ENCODE peak calls at places on chromosomes 12 and 14, in five cellular contexts. I is C1 segment of cervical spinal cord, R is pulmonary artery endothelial cell, O is osteoblast, N is NCI-H748 treated with DMSO at 0.1 percent for 48 hours. J is an unnamed sample.

GRCh38 chr12:101962486-101962885 is 85.1 kb downstream of the DRAM1 start:
- DNase-seq in R (no peak), N (no peak), O (no peak), I (no peak), J (no peak)

GRCh38 chr12:5220835-5221234 is 177.2 kb downstream of the KCNA5 start:
- DNase-seq in O (no peak), R (no peak), N (no peak), I (no peak), J (no peak)

GRCh38 chr14:77710364-77710763 is 2.5 kb downstream of the SLIRP start:
- DNase-seq in I (no peak), R (no peak), O (no peak), N (no peak), J (no peak)

GRCh38 chr12:10310926-10311705 is 3.4 kb downstream of the KLRD1 start:
- DNase-seq in I (no peak), O (no peak), R (peak; percentile 51), N (no peak), J (no peak)

GRCh38 chr12:47023311-47023710 is 56.1 kb upstream of the PCED1B start:
- DNase-seq in O (no peak), I (no peak), N (no peak), R (no peak), J (no peak)

GRCh38 chr12:132904718-132905328 is 17.4 kb upstream of the CHFR start:
- DNase-seq in R (no peak), I (no peak), O (peak; percentile 88), N (no peak), J (no peak)

GRCh38 chr12:122182887-122183587 is at the start of gene LRRC43:
- DNase-seq in O (peak; percentile 95), I (no peak), R (no peak), N (peak; percentile 39), J (no peak)

GRCh38 chr12:124655317-124656213 is 88.2 kb upstream of the NCOR2 start:
- DNase-seq in I (peak; percentile 72), N (no peak), O (peak; percentile 97), R (peak; percentile 47), J (peak; percentile 75)

GRCh38 chr14:66476964-66477363 is 9.2 kb upstream of the CCDC196 start:
- DNase-seq in O (no peak), R (peak; percentile 4), I (no peak), N (no peak), J (no peak)

GRCh38 chr14:91303091-91303923 is 58.8 kb upstream of the GPR68 start:
- DNase-seq in R (no peak), I (no peak), O (peak; percentile 84), N (no peak), J (no peak)

GRCh38 chr14:32507029-32507984 is 178.2 kb downstream of the AKAP6 start:
- DNase-seq in I (no peak), N (no peak), R (no peak), O (peak; percentile 13), J (no peak)

GRCh38 chr12:124456652-124457152 is 110.7 kb downstream of the NCOR2 start:
- DNase-seq in R (no peak), I (no peak), O (no peak), N (no peak), J (no peak)

GRCh38 chr14:98736701-98737338 is 535.2 kb downstream of the BCL11B start:
- DNase-seq in R (no peak), O (no peak), I (no peak), N (no peak), J (no peak)

GRCh38 chr12:125208942-125209341 is 143.7 kb downstream of the AACS start:
- DNase-seq in O (peak; percentile 50), R (no peak), N (no peak), I (no peak), J (no peak)

GRCh38 chr12:93127582-93128331 is 198.7 kb upstream of the EEA1 start:
- DNase-seq in O (no peak), I (no peak), R (no peak), N (no peak), J (no peak)

GRCh38 chr12:55861396-55861795 is 18.7 kb upstream of the MMP19 start:
- DNase-seq in O (no peak), R (no peak), I (no peak), N (no peak), J (no peak)

GRCh38 chr12:19129486-19130223 is at the start of gene PLEKHA5:
- DNase-seq in I (peak; percentile 23), N (peak; percentile 50), R (no peak), O (peak; percentile 97), J (peak; percentile 39)

GRCh38 chr12:55659486-55660385 is 23.0 kb downstream of the OR10P1 start:
- DNase-seq in O (no peak), I (no peak), N (peak; percentile 12), R (no peak), J (no peak)

J was measured in substantia nigra.